ENCODE peak calls at places on chromosomes 6 and 20, in seven cellular contexts. B is CD14-positive monocyte, I is EL, W is HepG2, P is iris pigment epithelial cell, R is psoas muscle, L is sciatic nerve. F is an unnamed sample.

GRCh38 chr6:9295641-9296040 is 860.3 kb upstream of the SLC35B3 start:
- DNase-seq in B (no peak), I (no peak), W (no peak), P (no peak), R (no peak), L (no peak), F (no peak)

GRCh38 chr6:1848752-1849151 is 239.0 kb downstream of the FOXC1 start:
- DNase-seq in B (no peak), I (no peak), W (no peak), P (no peak), R (no peak), L (no peak), F (no peak)

GRCh38 chr20:51206032-51206662 is 183.2 kb upstream of the KCNG1 start:
- DNase-seq in B (no peak), I (no peak), W (no peak), P (no peak), R (no peak), L (no peak), F (peak; percentile 59)

GRCh38 chr6:44704240-44705150 is 317.0 kb downstream of the CDC5L start:
- DNase-seq in B (no peak), I (no peak), W (no peak), P (no peak), R (no peak), L (no peak), F (no peak)

GRCh38 chr6:35602133-35602946 is 86.4 kb downstream of the FKBP5 start:
- DNase-seq in B (no peak), I (no peak), W (peak; percentile 35), P (peak; percentile 73), R (no peak), L (no peak), F (peak; percentile 48)

GRCh38 chr6:169961772-169962561 is 210.5 kb downstream of the ERMARD start:
- DNase-seq in B (no peak), I (no peak), W (no peak), P (no peak), R (no peak), L (peak; percentile 64), F (no peak)

GRCh38 chr20:41131594-41132387 is 5.6 kb upstream of the PLCG1 start:
- DNase-seq in B (no peak), I (no peak), W (no peak), P (no peak), R (no peak), L (no peak), F (no peak)

GRCh38 chr6:14310955-14311354 is 193.4 kb downstream of the CD83 start:
- DNase-seq in B (no peak), I (no peak), W (no peak), P (no peak), R (no peak), L (no peak), F (no peak)

GRCh38 chr6:139378882-139379341 is 4.5 kb upstream of the CITED2 start:
- DNase-seq in B (no peak), I (peak; percentile 57), W (peak; percentile 81), P (peak; percentile 50), R (no peak), L (no peak), F (peak; percentile 80)

GRCh38 chr6:55286824-55287223 is 40.4 kb upstream of the GFRAL start:
- DNase-seq in B (no peak), I (no peak), W (no peak), P (no peak), R (no peak), L (no peak), F (no peak)

GRCh38 chr20:24639167-24639548 is 169.7 kb downstream of the SYNDIG1 start:
- DNase-seq in B (no peak), I (no peak), W (no peak), P (no peak), R (no peak), L (no peak), F (no peak)

GRCh38 chr6:20691185-20691584 is 156.9 kb downstream of the CDKAL1 start:
- DNase-seq in B (no peak), I (no peak), W (no peak), P (no peak), R (no peak), L (no peak), F (no peak)

GRCh38 chr20:50005378-50006020 is 22.7 kb downstream of the SNAI1 start:
- DNase-seq in B (no peak), I (no peak), W (no peak), P (no peak), R (no peak), L (no peak), F (no peak)

GRCh38 chr6:121443953-121444590 is 8.6 kb downstream of the GJA1 start:
- DNase-seq in B (no peak), I (peak; percentile 45), W (no peak), P (peak; percentile 18), R (no peak), L (no peak), F (no peak)

GRCh38 chr6:12112540-12113189 is 100.6 kb downstream of the HIVEP1 start:
- DNase-seq in B (no peak), I (peak; percentile 26), W (no peak), P (peak; percentile 20), R (no peak), L (no peak), F (no peak)